ENCODE peak calls at places on chromosomes 13 and 19, in five cellular contexts. V, N, J, G and S are unnamed samples.

GRCh38 chr19:31427857-31428256 is 78.6 kb upstream of the TSHZ3 start:
- DNase-seq in N (no peak), J (no peak), V (no peak), G (no peak), S (no peak)

GRCh38 chr19:15498156-15498858 is 10.0 kb upstream of the CYP4F22 start:
- DNase-seq in J (no peak), V (no peak), G (no peak), N (no peak), S (no peak)

GRCh38 chr13:99311748-99312492 is 4.7 kb upstream of the GPR183 start:
- DNase-seq in N (no peak), V (no peak), J (no peak), G (no peak), S (no peak)

GRCh38 chr13:20426766-20427448 is 98.8 kb downstream of the CRYL1 start:
- DNase-seq in V (no peak), J (no peak), G (no peak), N (no peak), S (no peak)

GRCh38 chr13:99971576-99972189 is at the start of gene ZIC5:
- DNase-seq in V (no peak), N (peak; percentile 93), G (no peak), J (peak; percentile 93), S (no peak)

GRCh38 chr19:13208964-13209796 is 59.0 kb downstream of the IER2 start:
- DNase-seq in J (peak; percentile 66), N (peak; percentile 56), G (no peak), V (no peak), S (no peak)

GRCh38 chr13:23447927-23448326 is 14.4 kb upstream of the SACS start:
- DNase-seq in G (no peak), J (no peak), V (no peak), N (no peak), S (no peak)

GRCh38 chr19:15248106-15248505 is 15.9 kb upstream of the EPHX3 start:
- DNase-seq in G (no peak), V (no peak), J (no peak), N (no peak), S (no peak)

GRCh38 chr19:29815231-29815630 is 3.4 kb downstream of the CCNE1 start:
- DNase-seq in V (no peak), G (no peak), J (no peak), N (no peak), S (peak; percentile 70)
- TF ChIP-seq CREB1 in V (no peak), G (no peak), J (no peak), N (no peak), S (no peak)

GRCh38 chr13:33518442-33518841 is 232.9 kb upstream of the STARD13 start:
- DNase-seq in V (no peak), G (no peak), J (no peak), N (no peak), S (no peak)

GRCh38 chr13:33514362-33514761 is 228.8 kb upstream of the STARD13 start:
- DNase-seq in N (peak; percentile 68), G (no peak), V (no peak), J (no peak), S (no peak)

GRCh38 chr13:33520480-33520839 is 234.9 kb upstream of the STARD13 start:
- DNase-seq in J (no peak), G (no peak), N (no peak), V (no peak), S (no peak)

GRCh38 chr13:33524086-33524485 is 238.5 kb upstream of the STARD13 start:
- DNase-seq in J (no peak), V (no peak), N (no peak), G (no peak), S (no peak)

GRCh38 chr13:33519561-33520479 is 234.3 kb upstream of the STARD13 start:
- DNase-seq in G (no peak), V (no peak), N (no peak), J (no peak), S (no peak)
- H3K4me1 ChIP-seq in G (no peaks in the 10 kb centered on the region), V (no peaks in the 10 kb centered on the region), N (peaks cover 17% of the 10 kb centered on the region), J (peaks cover 11% of the 10 kb centered on the region), S (peaks cover 7% of the 10 kb centered on the region)

DNA sequence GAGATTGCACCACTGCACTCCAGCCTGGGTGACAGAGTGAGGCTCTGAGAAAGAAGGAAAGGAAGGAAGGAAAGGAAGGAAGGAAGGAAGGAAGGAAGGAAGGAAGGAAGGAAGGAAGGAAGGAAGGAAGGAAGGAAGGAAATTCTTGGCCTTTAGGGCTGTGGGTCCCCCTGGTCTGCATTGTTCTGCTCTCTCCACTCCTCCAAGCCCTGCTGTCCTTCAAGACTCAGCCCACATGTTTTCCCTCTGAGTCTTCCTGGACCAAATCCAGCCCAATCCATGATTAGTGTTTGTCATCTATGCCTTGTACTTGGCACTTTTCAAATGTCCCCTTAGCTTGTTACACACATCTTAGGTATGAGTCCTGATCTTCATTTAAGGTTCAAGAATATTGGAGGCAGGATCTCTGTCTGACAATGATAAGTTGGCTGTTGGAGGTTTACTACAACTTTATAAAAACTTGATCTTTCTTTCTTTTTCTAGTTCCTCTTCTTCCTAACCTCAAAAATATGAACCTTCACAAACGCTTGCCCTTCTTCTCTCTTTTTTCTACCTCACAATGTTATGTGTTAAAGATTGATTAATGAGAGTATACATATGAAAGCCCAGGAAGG is 48.9 kb upstream of the INTS6 start:
- DNase-seq in V (no peak), G (no peak), J (no peak), N (no peak), S (no peak)
- TF ChIP-seq CREB1 in V (no peak), G (no peak), J (no peak), N (no peak), S (no peak)

GRCh38 chr19:3983936-3984583 is 1.2 kb downstream of the EEF2 start:
- DNase-seq in V (no peak), N (no peak), J (peak; percentile 45), G (no peak), S (no peak)
- H3K4me1 ChIP-seq in V (peaks cover 50% of the 10 kb centered on the region), N (peaks cover 20% of the 10 kb centered on the region), J (peaks cover 16% of the 10 kb centered on the region), G (peaks cover 25% of the 10 kb centered on the region), S (peaks cover 19% of the 10 kb centered on the region)

DNA sequence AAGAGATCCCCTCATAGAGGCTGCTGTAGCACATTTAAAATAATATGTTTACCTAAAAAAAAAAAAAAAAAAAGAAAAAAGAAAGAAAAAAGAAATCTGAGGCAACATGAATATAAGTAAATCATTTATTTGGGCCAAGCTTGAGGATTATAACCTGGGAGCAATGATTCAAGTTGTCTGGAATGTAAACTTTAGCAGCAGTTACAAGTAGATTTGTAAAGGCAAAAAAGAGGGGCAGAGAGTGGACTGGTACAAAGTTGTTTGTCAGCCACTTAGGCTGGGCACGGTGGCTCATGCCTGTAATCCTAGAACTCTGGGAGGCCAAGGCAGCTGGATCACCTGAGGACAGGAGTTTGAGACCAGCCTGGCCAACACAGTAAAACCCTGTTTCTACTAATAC is 11.3 kb downstream of the ZNF43 start:
- DNase-seq in V (no peak), J (no peak), N (no peak), G (no peak), S (no peak)
- TF ChIP-seq CREB1 in V (no peak), J (no peak), N (no peak), G (no peak), S (no peak)

GRCh38 chr19:46981296-46981695 is 38.3 kb upstream of the NPAS1 start:
- DNase-seq in N (no peak), G (no peak), V (no peak), J (no peak), S (no peak)
- H3K4me1 ChIP-seq in N (peaks cover 24% of the 10 kb centered on the region), G (peaks cover 15% of the 10 kb centered on the region), V (peaks cover 51% of the 10 kb centered on the region), J (peaks cover 18% of the 10 kb centered on the region), S (peaks cover 3% of the 10 kb centered on the region)

GRCh38 chr13:79282976-79283375 is 123.1 kb downstream of the RBM26 start:
- DNase-seq in G (no peak), V (peak; percentile 20), J (no peak), N (no peak), S (no peak)
- TF ChIP-seq CREB1 in G (no peak), V (no peak), J (no peak), N (no peak), S (no peak)